ENCODE peak calls at places on chromosomes 5 and 9, in four cellular contexts. Q is IMR-90, Z is psoas muscle, T is lower lobe of right lung. S is an unnamed sample.

GRCh38 chr9:79341561-79341960 is 230.2 kb upstream of the TLE4 start:
- DNase-seq in Q (no peak), Z (no peak), T (no peak), S (no peak)

GRCh38 chr5:169576181-169576598 is 7.4 kb upstream of the SPDL1 start:
- DNase-seq in T (no peak), Z (no peak), Q (peak; percentile 87), S (no peak)

GRCh38 chr5:72656331-72656730 is 149.1 kb upstream of the ZNF366 start:
- DNase-seq in T (no peak), Z (no peak), Q (no peak), S (no peak)

GRCh38 chr5:147635882-147636531 is 126.1 kb upstream of the DPYSL3 start:
- DNase-seq in T (no peak), Q (no peak), Z (no peak), S (no peak)

GRCh38 chr9:8733096-8733954 is 933.7 kb upstream of the DMAC1 start:
- DNase-seq in T (no peak), Q (no peak), Z (no peak), S (no peak)

GRCh38 chr9:21030389-21031035 is 928 bp downstream of the HACD4 start:
- DNase-seq in T (no peak), Z (no peak), Q (peak; percentile 12), S (no peak)

GRCh38 chr5:142412581-142412980 is 87.8 kb upstream of the SPRY4 start:
- DNase-seq in Z (no peak), T (no peak), Q (no peak), S (no peak)

GRCh38 chr5:144254552-144254951 is 83.9 kb downstream of the KCTD16 start:
- DNase-seq in Q (no peak), T (no peak), Z (no peak), S (no peak)

GRCh38 chr9:126852289-126852688 is 8.2 kb upstream of the ZBTB34 start:
- DNase-seq in T (no peak), Q (no peak), Z (no peak), S (no peak)

GRCh38 chr5:142100307-142100706 is 8.3 kb upstream of the NDFIP1 start:
- DNase-seq in Q (no peak), Z (no peak), T (no peak), S (no peak)

DNA sequence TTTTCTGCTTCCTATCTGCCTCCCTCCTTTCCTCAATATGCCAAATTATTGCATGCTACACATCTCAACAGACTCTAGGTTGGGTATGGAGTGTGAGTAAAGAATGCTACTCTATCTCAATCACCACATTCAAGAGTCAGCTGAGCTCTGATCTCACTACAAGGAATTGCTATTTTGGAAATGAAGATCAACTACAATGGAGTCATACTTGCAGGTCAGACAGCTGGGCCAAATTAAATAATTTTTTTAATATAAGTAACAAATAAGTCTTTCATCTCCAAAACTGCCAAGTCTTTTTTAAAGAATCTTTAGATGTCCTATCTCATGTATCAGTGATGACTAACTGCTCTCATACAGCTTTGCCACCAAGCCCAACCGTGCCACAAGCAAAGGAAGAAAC is 64.0 kb downstream of the DEPDC1B start:
- DNase-seq in Q (peak; percentile 10), T (no peak), Z (no peak), S (no peak)
- H3K36me3 ChIP-seq in Q (no peaks in the 10 kb centered on the region), T (no peaks in the 10 kb centered on the region), Z (no peaks in the 10 kb centered on the region), S (no peaks in the 10 kb centered on the region)

GRCh38 chr9:92762196-92762595 is 2.4 kb downstream of the BICD2 start:
- DNase-seq in T (no peak), Q (no peak), Z (no peak), S (no peak)
- H3K4me3 ChIP-seq in T (peak overlapping the region; percentile 99), Q (no peak overlapping the region), Z (peak overlapping the region; percentile 95), S (no peak overlapping the region)

GRCh38 chr9:33133186-33133585 is 34.0 kb downstream of the B4GALT1 start:
- DNase-seq in Z (peak; percentile 60), Q (no peak), T (no peak), S (no peak)

GRCh38 chr9:33137271-33137670 is 29.9 kb downstream of the B4GALT1 start:
- DNase-seq in Q (no peak), T (no peak), Z (no peak), S (no peak)

GRCh38 chr9:33136721-33137120 is 30.4 kb downstream of the B4GALT1 start:
- DNase-seq in Q (no peak), Z (no peak), T (no peak), S (no peak)

GRCh38 chr9:33137781-33138264 is 29.3 kb downstream of the B4GALT1 start:
- DNase-seq in T (no peak), Q (no peak), Z (no peak), S (no peak)

GRCh38 chr9:33135086-33135958 is 31.8 kb downstream of the B4GALT1 start:
- DNase-seq in Z (peak; percentile 51), Q (peak; percentile 49), T (no peak), S (peak; percentile 43)
- H3K4me1 ChIP-seq in Z (peaks cover 52% of the 10 kb centered on the region), Q (peaks cover 14% of the 10 kb centered on the region), T (peaks cover 72% of the 10 kb centered on the region), S (peaks cover 90% of the 10 kb centered on the region)

GRCh38 chr5:1322036-1322903 is 22.6 kb downstream of the CLPTM1L start:
- DNase-seq in T (peak; percentile 37), Q (no peak), Z (no peak), S (no peak)

GRCh38 chr5:1319436-1320343 is 24.8 kb upstream of the TERT start:
- DNase-seq in Q (no peak), Z (no peak), T (no peak), S (no peak)

GRCh38 chr5:1320436-1321344 is 24.2 kb downstream of the CLPTM1L start:
- DNase-seq in T (no peak), Z (no peak), Q (no peak), S (no peak)

GRCh38 chr5:1322955-1323802 is 21.7 kb downstream of the CLPTM1L start:
- DNase-seq in T (no peak), Z (no peak), Q (no peak), S (no peak)

GRCh38 chr5:1321576-1321975 is 23.3 kb downstream of the CLPTM1L start:
- DNase-seq in T (peak; percentile 14), Q (no peak), Z (no peak), S (no peak)
- H3K36me3 ChIP-seq in T (peaks cover 91% of the 10 kb centered on the region), Q (peaks cover 63% of the 10 kb centered on the region), Z (peaks cover 3% of the 10 kb centered on the region), S (peaks cover 4% of the 10 kb centered on the region)

GRCh38 chr9:137408651-137409405 is 14.1 kb downstream of the EXD3 start:
- DNase-seq in Q (no peak), T (no peak), Z (peak; percentile 32), S (no peak)

GRCh38 chr9:137406085-137406773 is 16.7 kb downstream of the EXD3 start:
- DNase-seq in T (no peak), Z (peak; percentile 49), Q (no peak), S (no peak)

GRCh38 chr9:137407590-137408300 is 15.2 kb downstream of the EXD3 start:
- DNase-seq in Z (peak; percentile 72), Q (no peak), T (no peak), S (peak; percentile 37)

GRCh38 chr9:137405677-137406081 is 17.3 kb downstream of the EXD3 start:
- DNase-seq in T (no peak), Q (peak; percentile 10), Z (peak; percentile 36), S (no peak)

DNA sequence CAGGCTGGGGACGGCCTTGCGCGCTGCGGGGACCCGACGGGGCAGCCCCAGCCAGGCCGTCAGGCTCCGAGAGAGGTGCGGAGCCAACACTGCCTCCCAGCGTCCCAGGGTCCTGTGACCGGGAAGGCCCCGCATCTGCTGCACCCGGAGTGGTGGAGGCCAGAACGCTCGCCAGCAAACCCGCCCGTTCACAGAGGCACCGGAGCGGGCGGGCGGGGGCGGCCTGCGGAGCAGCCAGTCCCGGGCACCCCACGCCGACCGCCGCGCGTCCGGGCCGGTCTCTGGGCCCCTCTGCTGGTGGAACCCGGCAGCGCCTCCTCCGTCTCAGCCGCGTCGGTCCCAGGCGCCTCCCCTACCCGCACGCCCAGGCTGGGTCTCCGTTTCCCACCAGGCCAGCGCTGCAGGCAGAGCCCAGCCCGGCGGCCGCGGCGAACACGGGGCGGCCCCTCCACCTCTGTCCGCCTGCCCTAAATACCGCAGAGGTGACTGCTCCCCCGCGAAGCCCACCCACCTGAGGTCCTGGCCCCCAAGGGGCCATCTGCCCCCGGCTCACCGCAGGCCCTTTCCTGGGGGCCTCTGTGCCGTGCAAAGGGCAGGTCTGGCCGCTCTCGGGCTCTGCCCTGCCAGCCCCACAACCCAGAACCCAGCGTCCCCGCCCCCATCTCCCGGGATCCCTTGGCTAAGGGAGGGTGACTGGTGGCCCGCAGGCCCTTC is 15.9 kb downstream of the EXD3 start:
- DNase-seq in Z (peak; percentile 81), Q (peak; percentile 44), T (peak; percentile 73), S (no peak)
- H3K4me3 ChIP-seq in Z (peak overlapping the region; percentile 57), Q (peak overlapping the region; percentile 31), T (peak overlapping the region; percentile 43), S (peak overlapping the region; percentile 37)

S was measured in tibial nerve.